ENCODE peak calls at places on chromosomes 3 and 15, in seven cellular contexts. U is mammary epithelial cell, L is tibial nerve, M is heart left ventricle, H is AG09309, J is A549, S is body of pancreas. N is an unnamed sample.

GRCh38 chr3:179005706-179006105 is 65.9 kb downstream of the ZMAT3 start:
- DNase-seq in H (no peak), J (no peak), L (no peak), S (no peak), M (no peak), U (no peak), N (no peak)

GRCh38 chr3:198019115-198019514 is 59.1 kb downstream of the LMLN start:
- DNase-seq in L (no peak), J (no peak), U (no peak), S (no peak), H (no peak), M (no peak), N (no peak)

GRCh38 chr3:119418641-119419040 is 44.8 kb downstream of the TMEM39A start:
- DNase-seq in S (no peak), L (no peak), J (no peak), U (no peak), M (no peak), H (no peak), N (no peak)

GRCh38 chr3:114308830-114309229 is 15.0 kb downstream of the TIGIT start:
- DNase-seq in L (no peak), H (no peak), M (no peak), U (no peak), S (no peak), J (no peak), N (no peak)

GRCh38 chr3:64684715-64685261 is 3.0 kb downstream of the ADAMTS9 start:
- DNase-seq in U (peak; percentile 42), H (no peak), M (peak; percentile 67), J (no peak), L (no peak), S (peak; percentile 28), N (peak; percentile 62)

GRCh38 chr3:141372656-141373055 is 4.4 kb downstream of the ZBTB38 start:
- DNase-seq in J (no peak), S (no peak), L (no peak), M (no peak), U (no peak), H (no peak), N (no peak)

GRCh38 chr15:68693071-68693470 is 114.3 kb downstream of the CORO2B start:
- DNase-seq in S (no peak), M (no peak), H (no peak), U (no peak), L (no peak), J (no peak), N (no peak)

GRCh38 chr3:11434017-11434526 is 161.9 kb downstream of the ATG7 start:
- DNase-seq in J (no peak), M (peak; percentile 57), L (peak; percentile 40), H (peak; percentile 63), S (peak; percentile 11), U (no peak), N (peak; percentile 62)

GRCh38 chr15:63292771-63293170 is 15.4 kb downstream of the APH1B start:
- DNase-seq in L (no peak), M (no peak), J (no peak), U (no peak), H (peak; percentile 52), S (no peak), N (no peak)

GRCh38 chr3:192212335-192212734 is 515.0 kb downstream of the FGF12 start:
- DNase-seq in S (no peak), L (no peak), H (no peak), J (no peak), M (no peak), U (no peak), N (no peak)

GRCh38 chr15:65300924-65301441 is 3.5 kb upstream of the RNU5B-1 start:
- DNase-seq in H (no peak), J (no peak), M (no peak), L (no peak), S (no peak), U (no peak), N (peak; percentile 43)

GRCh38 chr15:78327442-78327841 is 12.7 kb upstream of the CRABP1 start:
- DNase-seq in U (no peak), J (no peak), S (no peak), H (no peak), M (no peak), L (no peak), N (no peak)

GRCh38 chr3:162938073-162938472 is 1441.5 kb downstream of the OTOL1 start:
- DNase-seq in M (no peak), S (no peak), J (no peak), H (no peak), U (no peak), L (no peak), N (no peak)

GRCh38 chr3:34206996-34207395 is 408.6 kb downstream of the PDCD6IP start:
- DNase-seq in S (no peak), L (no peak), J (no peak), M (no peak), U (no peak), H (no peak), N (no peak)

GRCh38 chr15:79994651-79995050 is 23.7 kb upstream of the BCL2A1 start:
- DNase-seq in L (no peak), S (no peak), H (no peak), M (no peak), J (no peak), U (peak; percentile 84), N (no peak)

GRCh38 chr3:61820306-61820992 is 259.1 kb downstream of the PTPRG start:
- DNase-seq in M (no peak), L (no peak), H (no peak), J (no peak), S (no peak), U (no peak), N (no peak)

GRCh38 chr3:107525954-107526305 is 3.2 kb downstream of the BBX start:
- DNase-seq in U (no peak), S (no peak), L (no peak), J (no peak), M (no peak), H (no peak), N (no peak)
- H3K4me3 ChIP-seq in U (peak overlapping the region; percentile 78), S (peak overlapping the region; percentile 93), L (peak overlapping the region; percentile 83), J (peak overlapping the region; percentile 94), M (peak overlapping the region; percentile 95), H (peak overlapping the region; percentile 85), N (peak overlapping the region; percentile 93)

GRCh38 chr15:89837134-89837829 is 22.6 kb upstream of the ANPEP start:
- DNase-seq in S (peak; percentile 36), U (peak; percentile 76), J (no peak), L (no peak), H (no peak), M (no peak), N (no peak)
- H3K4me3 ChIP-seq in S (no peak overlapping the region), U (no peak overlapping the region), J (no peak overlapping the region), L (no peak overlapping the region), H (peak overlapping the region; percentile 13), M (no peak overlapping the region), N (no peak overlapping the region)

DNA sequence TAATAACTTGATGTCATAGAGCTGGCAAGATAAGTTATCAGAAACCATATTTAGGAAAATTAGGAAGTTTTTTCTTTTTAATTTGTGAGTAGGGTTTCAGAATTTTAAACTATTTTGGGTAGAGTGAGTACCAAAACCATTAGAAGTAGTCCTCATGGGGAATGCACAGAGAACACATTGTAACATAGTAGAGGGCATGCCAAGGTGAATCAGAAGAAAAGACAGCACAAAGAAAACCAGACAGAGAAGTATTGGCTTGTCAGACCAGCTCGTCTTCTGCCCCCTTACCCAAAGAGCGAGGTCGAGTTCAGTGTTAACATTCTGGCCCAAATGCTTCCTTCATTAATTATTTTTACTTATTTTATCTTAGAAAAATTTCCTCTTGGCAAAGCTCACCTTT is 121.3 kb upstream of the SAMMSON start:
- DNase-seq in U (no peak), L (no peak), J (no peak), M (no peak), S (no peak), H (no peak), N (no peak)
- H3K4me3 ChIP-seq in U (no peak overlapping the region), L (no peak overlapping the region), J (no peak overlapping the region), M (no peak overlapping the region), S (no peak overlapping the region), H (no peak overlapping the region), N (no peak overlapping the region)

DNA sequence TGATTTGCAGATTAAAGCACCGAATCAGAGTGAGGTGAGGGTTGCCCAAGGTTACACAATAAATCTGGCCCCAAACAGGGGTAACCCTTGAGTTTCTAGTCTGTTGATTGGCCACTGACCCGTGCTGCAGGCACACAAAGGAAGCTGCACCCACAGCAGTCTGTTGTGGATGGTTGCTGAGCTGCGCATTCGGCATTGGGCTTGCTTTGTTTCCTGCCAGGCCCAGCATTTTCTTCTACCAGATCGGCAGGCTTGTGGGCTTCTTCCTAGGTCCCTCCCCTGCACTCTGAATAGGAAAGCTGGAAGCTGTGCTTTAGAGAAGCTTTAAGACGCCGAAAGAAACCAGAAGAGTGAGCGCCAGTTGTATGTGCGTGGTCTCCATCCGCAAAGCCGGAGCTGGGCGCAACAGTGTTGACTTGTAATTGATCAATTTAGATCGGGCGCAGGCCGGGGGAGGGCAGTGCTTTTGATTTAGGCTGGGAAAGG is 12.1 kb downstream of the B3GNT5 start:
- DNase-seq in U (no peak), S (no peak), L (no peak), H (no peak), M (peak; percentile 48), J (no peak), N (peak; percentile 32)
- H3K4me3 ChIP-seq in U (no peak overlapping the region), S (no peak overlapping the region), L (no peak overlapping the region), H (no peak overlapping the region), M (peak overlapping the region; percentile 40), J (no peak overlapping the region), N (no peak overlapping the region)

GRCh38 chr3:4987374-4988296 is 8.4 kb downstream of the BHLHE40 start:
- DNase-seq in J (no peak), M (no peak), L (no peak), U (no peak), H (no peak), S (no peak), N (no peak)
- H3K4me3 ChIP-seq in J (no peak overlapping the region), M (peak overlapping the region; percentile 56), L (peak overlapping the region; percentile 53), U (no peak overlapping the region), H (no peak overlapping the region), S (no peak overlapping the region), N (peak overlapping the region; percentile 62)

GRCh38 chr3:188051801-188052228 is 102.1 kb upstream of the LPP start:
- DNase-seq in L (peak; percentile 68), U (no peak), M (peak; percentile 61), H (no peak), S (no peak), J (no peak), N (peak; percentile 79)
- H3K4me3 ChIP-seq in L (peak overlapping the region; percentile 7), U (no peak overlapping the region), M (peak overlapping the region; percentile 37), H (no peak overlapping the region), S (no peak overlapping the region), J (no peak overlapping the region), N (no peak overlapping the region)

N was measured in testis.